ENCODE peak calls at places on chromosomes 13 and 19, in eight cellular contexts. T is BJ; Q is CD8-positive, alpha-beta T cell; P is fibroblast of pulmonary artery; K is heart left ventricle; C is lower leg skin; Z is cardiac fibroblast; D is nephron progenitor cell. U is an unnamed sample.

GRCh38 chr13:44768775-44769578 is 192.8 kb upstream of the TSC22D1 start:
- DNase-seq in P (peak; percentile 24), T (no peak), Q (no peak), K (no peak), C (peak; percentile 8), D (no peak), Z (no peak), U (peak; percentile 34)

GRCh38 chr19:31099470-31100190 is 249.6 kb downstream of the TSHZ3 start:
- DNase-seq in P (no peak), C (no peak), Z (peak; percentile 12), Q (no peak), K (no peak), T (no peak), D (no peak), U (no peak)

GRCh38 chr13:112750570-112750969 is 60.7 kb downstream of the ATP11A start:
- DNase-seq in P (no peak), Q (no peak), Z (no peak), C (no peak), D (no peak), T (no peak), K (no peak), U (no peak)

GRCh38 chr13:63455938-63456337 is 2040.3 kb upstream of the PCDH20 start:
- DNase-seq in D (no peak), P (no peak), C (no peak), Q (no peak), K (no peak), Z (no peak), T (no peak), U (no peak)

GRCh38 chr19:2552859-2553258 is 76.9 kb downstream of the GADD45B start:
- DNase-seq in Q (peak; percentile 34), P (no peak), Z (no peak), D (no peak), K (no peak), T (no peak), C (no peak), U (peak; percentile 85)

GRCh38 chr13:41500501-41500900 is 43.2 kb downstream of the RGCC start:
- DNase-seq in T (no peak), P (no peak), Z (no peak), K (no peak), D (no peak), Q (no peak), C (no peak), U (no peak)

GRCh38 chr19:21314676-21315075 is 14.5 kb downstream of the ZNF708 start:
- DNase-seq in K (no peak), Q (no peak), C (no peak), P (peak; percentile 43), D (no peak), Z (peak; percentile 57), T (no peak), U (no peak)

GRCh38 chr19:27758626-27759505 is 1454.1 kb downstream of the UQCRFS1 start:
- DNase-seq in Z (no peak), K (no peak), C (no peak), Q (no peak), T (no peak), P (no peak), D (no peak), U (no peak)

GRCh38 chr19:4120531-4120930 is 3.4 kb downstream of the MAP2K2 start:
- DNase-seq in T (no peak), Z (peak; percentile 74), K (no peak), C (no peak), D (no peak), P (peak; percentile 60), Q (no peak), U (no peak)

GRCh38 chr13:25846227-25846984 is 205.4 kb downstream of the SHISA2 start:
- DNase-seq in Z (no peak), D (no peak), K (no peak), T (no peak), Q (no peak), C (no peak), P (no peak), U (no peak)

GRCh38 chr13:74289861-74290260 is 155.7 kb upstream of the KLF12 start:
- DNase-seq in T (no peak), K (no peak), Q (no peak), C (no peak), D (no peak), Z (no peak), P (no peak), U (no peak)

GRCh38 chr13:50909605-50910482 is at the start of gene RNASEH2B:
- DNase-seq in T (no peak), K (peak; percentile 88), Z (peak; percentile 68), P (peak; percentile 62), D (peak; percentile 71), Q (peak; percentile 54), C (peak; percentile 93), U (peak; percentile 84)

GRCh38 chr19:42295831-42296525 is 6.0 kb upstream of the PRR19 start:
- DNase-seq in Q (peak; percentile 89), T (no peak), Z (peak; percentile 66), P (peak; percentile 66), K (peak; percentile 90), C (peak; percentile 97), D (peak; percentile 93), U (peak; percentile 84)

GRCh38 chr19:7729831-7730285 is 2.1 kb downstream of the CLEC4G start:
- DNase-seq in T (no peak), C (no peak), D (peak; percentile 13), Z (no peak), K (no peak), P (no peak), Q (no peak), U (no peak)

GRCh38 chr13:99665716-99666115 is 164.4 kb downstream of the TM9SF2 start:
- DNase-seq in Z (no peak), T (no peak), C (no peak), K (no peak), Q (no peak), P (no peak), D (no peak), U (no peak)

GRCh38 chr19:30419581-30420180 is 47.5 kb downstream of the ZNF536 start:
- DNase-seq in T (no peak), P (no peak), C (peak; percentile 78), Z (no peak), K (no peak), D (no peak), Q (no peak), U (no peak)

GRCh38 chr19:351976-352625 is 7.5 kb upstream of the MIER2 start:
- DNase-seq in P (no peak), D (no peak), K (peak; percentile 28), C (peak; percentile 49), Z (no peak), T (no peak), Q (no peak), U (no peak)

GRCh38 chr19:42172261-42172660 is 40.0 kb upstream of the POU2F2 start:
- DNase-seq in Q (no peak), Z (no peak), P (no peak), T (no peak), C (no peak), K (no peak), D (no peak), U (no peak)

GRCh38 chr19:28430214-28430613 is 782.7 kb downstream of the UQCRFS1 start:
- DNase-seq in C (no peak), K (no peak), T (no peak), Q (no peak), D (no peak), P (no peak), Z (no peak), U (no peak)

GRCh38 chr13:61358599-61358998 is 57.0 kb downstream of the PCDH20 start:
- DNase-seq in T (no peak), C (no peak), P (no peak), K (no peak), D (no peak), Z (no peak), Q (no peak), U (no peak)

DNA sequence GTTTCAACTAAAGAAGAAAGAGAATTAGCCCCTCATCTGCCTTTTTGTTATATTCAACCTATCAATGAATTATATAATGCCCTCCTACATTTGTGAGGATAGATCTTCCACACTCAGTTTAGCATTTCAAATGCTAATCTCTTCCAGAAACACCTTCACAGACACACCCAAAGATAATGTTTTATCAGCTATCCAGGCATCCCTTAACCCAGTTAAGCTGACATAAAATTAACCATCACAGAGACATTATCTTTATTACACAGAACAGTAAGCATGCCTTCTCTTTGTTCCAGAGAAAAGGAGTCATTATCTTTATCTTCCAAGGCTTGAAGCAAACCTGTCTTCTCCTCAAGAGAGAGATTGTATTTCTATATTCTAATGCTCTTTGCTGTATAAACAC is 53.1 kb downstream of the PCDH20 start:
- DNase-seq in Q (no peak), P (no peak), D (no peak), K (no peak), Z (no peak), T (no peak), C (no peak), U (no peak)
- TF ChIP-seq CTCF in Q (no peak), P (no peak), D (no peak), K (no peak), Z (no peak), T (no peak), C (no peak), U (no peak)

DNA sequence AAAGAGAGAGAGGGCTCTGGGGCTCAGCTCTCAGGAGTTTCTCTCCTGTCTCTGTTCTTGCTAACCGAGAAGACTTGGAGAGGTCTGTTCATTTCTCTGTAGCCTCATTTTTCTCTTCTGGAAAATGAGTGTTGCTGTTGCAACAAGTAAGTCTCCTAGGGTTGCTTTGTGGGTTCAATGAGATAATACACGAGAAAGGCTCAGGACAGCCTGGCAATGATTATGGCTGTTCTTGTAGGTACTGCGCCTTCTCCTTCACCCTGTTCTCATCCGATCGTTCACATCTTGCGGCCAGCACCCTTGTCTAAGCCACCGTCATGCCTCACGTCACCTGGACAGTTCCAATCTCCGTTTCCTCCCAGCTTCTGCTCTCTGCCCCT is 4.1 kb downstream of the C5AR1 start:
- DNase-seq in Q (no peak), P (no peak), K (no peak), C (no peak), D (no peak), T (no peak), Z (no peak), U (no peak)
- TF ChIP-seq CTCF in Q (no peak), P (no peak), K (no peak), C (no peak), D (no peak), T (no peak), Z (no peak), U (no peak)

DNA sequence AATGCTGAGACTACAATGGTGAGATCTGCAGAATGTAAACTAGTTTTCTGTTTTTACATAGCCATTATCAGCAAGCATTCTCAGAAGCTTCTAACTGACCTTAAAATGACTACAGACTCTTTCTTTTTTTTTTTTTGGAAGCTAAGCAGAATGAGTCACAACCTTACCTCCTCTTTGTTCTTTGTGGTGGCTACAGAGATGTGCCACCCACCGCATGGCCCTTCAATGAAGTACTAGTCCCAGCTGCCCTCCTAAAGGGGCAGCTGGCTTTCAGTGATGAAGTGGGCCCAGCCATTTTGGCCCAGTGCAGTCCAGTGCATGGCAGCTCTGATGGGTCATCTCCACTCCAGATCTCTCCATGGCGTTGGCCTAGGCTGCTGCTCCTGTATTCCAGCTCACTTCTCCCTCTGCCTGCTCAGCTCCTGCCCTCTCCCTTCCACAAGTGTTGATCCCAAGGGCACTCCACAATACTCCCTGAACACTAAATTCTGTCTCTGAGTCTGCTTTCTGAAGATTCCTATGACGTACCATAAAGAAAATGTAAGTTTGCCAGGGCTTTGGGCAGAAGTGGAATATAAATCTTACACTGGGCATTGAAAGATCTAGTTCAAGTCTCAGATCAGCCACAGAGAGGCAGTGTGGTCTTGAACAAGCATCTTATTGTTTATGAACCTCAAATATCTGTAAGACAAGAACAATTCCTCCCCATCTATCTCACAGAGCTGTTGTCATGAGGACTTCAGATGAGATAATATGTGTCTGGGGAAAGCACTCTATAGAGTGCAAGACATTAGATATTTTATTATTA is 85.6 kb downstream of the RXFP2 start:
- DNase-seq in Q (no peak), P (peak; percentile 43), T (no peak), C (no peak), D (no peak), Z (peak; percentile 55), K (no peak), U (no peak)
- TF ChIP-seq CTCF in Q (no peak), P (no peak), T (peak; percentile 33), C (no peak), D (no peak), Z (peak; percentile 4), K (peak; percentile 34), U (peak; percentile 42)

GRCh38 chr19:16185123-16185924 is at the start of gene FAM32A:
- DNase-seq in D (peak; percentile 95), P (peak; percentile 99), T (peak; percentile 96), C (peak; percentile 100), Z (peak; percentile 99), K (peak; percentile 99), Q (peak; percentile 98), U (peak; percentile 99)
- TF ChIP-seq CTCF in D (peak; percentile 47), P (no peak), T (peak; percentile 25), C (no peak), Z (no peak), K (peak; percentile 33), Q (peak; percentile 49), U (no peak)

U was measured in GM10248.